ENCODE peak calls at places on chromosomes 11 and 22, in seven cellular contexts. J, V, I, N, H, M and Z are unnamed samples.

GRCh38 chr11:81497202-81497804 is 1236.4 kb downstream of the FAM181B start:
- DNase-seq in J (peak; percentile 65), V (peak; percentile 2), I (peak; percentile 30), N (peak; percentile 12), H (no peak), M (no peak), Z (peak; percentile 20)

GRCh38 chr11:118295199-118295598 is 9.3 kb upstream of the CD3E start:
- DNase-seq in J (no peak), V (no peak), I (no peak), N (no peak), H (no peak), M (no peak), Z (no peak)

GRCh38 chr11:15010860-15011259 is 38.7 kb upstream of the CALCA start:
- DNase-seq in J (no peak), V (no peak), I (no peak), N (no peak), H (no peak), M (no peak), Z (no peak)

GRCh38 chr11:62928011-62928410 is 6.8 kb upstream of the CHRM1 start:
- DNase-seq in J (peak; percentile 43), V (no peak), I (no peak), N (no peak), H (no peak), M (no peak), Z (no peak)

GRCh38 chr22:39351689-39352214 is 2.0 kb downstream of the SYNGR1 start:
- DNase-seq in J (no peak), V (peak; percentile 25), I (no peak), N (no peak), H (no peak), M (no peak), Z (no peak)

GRCh38 chr11:70694371-70694770 is 296.0 kb downstream of the CTTN start:
- DNase-seq in J (no peak), V (no peak), I (no peak), N (no peak), H (peak; percentile 23), M (no peak), Z (no peak)

GRCh38 chr11:120432056-120433018 is 79.2 kb upstream of the GRIK4 start:
- DNase-seq in J (no peak), V (peak; percentile 60), I (no peak), N (peak; percentile 18), H (no peak), M (no peak), Z (no peak)

GRCh38 chr11:16154715-16155396 is 201.5 kb downstream of the SOX6 start:
- DNase-seq in J (no peak), V (peak; percentile 45), I (no peak), N (no peak), H (no peak), M (no peak), Z (no peak)

GRCh38 chr11:44964526-44965209 is 14.0 kb upstream of the TP53I11 start:
- DNase-seq in J (peak; percentile 72), V (no peak), I (no peak), N (no peak), H (peak; percentile 83), M (no peak), Z (no peak)

GRCh38 chr22:27581688-27582087 is 219.9 kb downstream of the MN1 start:
- DNase-seq in J (no peak), V (no peak), I (no peak), N (no peak), H (peak; percentile 64), M (peak; percentile 93), Z (no peak)